ENCODE peak calls at places on chromosomes 2 and 18, in six cellular contexts. D, G, B, S, W and O are unnamed samples.

GRCh38 chr2:101998556-101999121 is 6.9 kb downstream of the IL1R2 start:
- DNase-seq in D (no peak), G (no peak), B (no peak), S (no peak), W (no peak), O (no peak)

GRCh38 chr2:145777297-145777696 is 1257.4 kb upstream of the ZEB2 start:
- DNase-seq in D (no peak), G (no peak), B (no peak), S (no peak), W (no peak), O (no peak)

GRCh38 chr2:73021371-73022010 is 50.0 kb downstream of the SFXN5 start:
- DNase-seq in D (no peak), G (no peak), B (no peak), S (no peak), W (no peak), O (no peak)

GRCh38 chr18:58269931-58270330 is 225.9 kb downstream of the NEDD4L start:
- DNase-seq in D (no peak), G (no peak), B (no peak), S (no peak), W (no peak), O (no peak)

GRCh38 chr2:157692768-157693167 is 64.1 kb upstream of the ACVR1C start:
- DNase-seq in D (no peak), G (no peak), B (no peak), S (no peak), W (peak; percentile 40), O (no peak)

GRCh38 chr2:120765031-120765910 is 29.6 kb downstream of the GLI2 start:
- DNase-seq in D (no peak), G (no peak), B (no peak), S (no peak), W (no peak), O (no peak)

GRCh38 chr2:168448980-168449379 is 7.1 kb upstream of the CERS6 start:
- DNase-seq in D (no peak), G (no peak), B (no peak), S (no peak), W (no peak), O (no peak)

GRCh38 chr2:167965907-167966306 is 281.5 kb downstream of the STK39 start:
- DNase-seq in D (no peak), G (no peak), B (no peak), S (no peak), W (no peak), O (no peak)

GRCh38 chr2:2974982-2975381 is 402.6 kb downstream of the EIPR1 start:
- DNase-seq in D (no peak), G (no peak), B (no peak), S (no peak), W (no peak), O (no peak)

GRCh38 chr18:24502621-24503020 is 42.2 kb downstream of the HRH4 start:
- DNase-seq in D (no peak), G (no peak), B (no peak), S (no peak), W (no peak), O (no peak)

GRCh38 chr2:231721641-231722310 is 13.5 kb downstream of the PTMA start:
- DNase-seq in D (no peak), G (no peak), B (no peak), S (no peak), W (no peak), O (no peak)

GRCh38 chr18:38290229-38290628 is 724.6 kb upstream of the CELF4 start:
- DNase-seq in D (no peak), G (no peak), B (no peak), S (no peak), W (no peak), O (no peak)

GRCh38 chr18:10528439-10528838 is 2.6 kb downstream of the NAPG start:
- DNase-seq in D (no peak), G (no peak), B (no peak), S (no peak), W (no peak), O (no peak)

GRCh38 chr2:113342650-113343049 is 63.9 kb upstream of the PAX8 start:
- DNase-seq in D (no peak), G (no peak), B (peak; percentile 7), S (no peak), W (no peak), O (no peak)

GRCh38 chr18:11078491-11078890 is 70.9 kb downstream of the PIEZO2 start:
- DNase-seq in D (no peak), G (no peak), B (no peak), S (no peak), W (no peak), O (no peak)

GRCh38 chr2:19851116-19851515 is 50.7 kb downstream of the TTC32 start:
- DNase-seq in D (no peak), G (peak; percentile 59), B (no peak), S (no peak), W (no peak), O (no peak)

GRCh38 chr2:197628043-197628500 is 47.3 kb downstream of the RFTN2 start:
- DNase-seq in D (peak; percentile 20), G (peak; percentile 27), B (no peak), S (no peak), W (peak; percentile 10), O (no peak)

GRCh38 chr2:109689182-109689935 is 75.2 kb downstream of the SOWAHC start:
- DNase-seq in D (no peak), G (no peak), B (no peak), S (no peak), W (no peak), O (no peak)

GRCh38 chr2:6958616-6959235 is 41.5 kb downstream of the RNF144A start:
- DNase-seq in D (no peak), G (no peak), B (no peak), S (no peak), W (no peak), O (no peak)

GRCh38 chr2:220569380-220569779 is 942.0 kb downstream of the SLC4A3 start:
- DNase-seq in D (no peak), G (no peak), B (no peak), S (no peak), W (no peak), O (no peak)

GRCh38 chr2:172513935-172514586 is 41.8 kb upstream of the PDK1 start:
- DNase-seq in D (no peak), G (peak; percentile 54), B (no peak), S (no peak), W (no peak), O (no peak)

GRCh38 chr2:188314314-188315054 is 22.8 kb downstream of the GULP1 start:
- DNase-seq in D (no peak), G (no peak), B (no peak), S (no peak), W (no peak), O (no peak)

GRCh38 chr2:69926849-69927515 is 12.1 kb downstream of the MXD1 start:
- DNase-seq in D (no peak), G (no peak), B (no peak), S (no peak), W (no peak), O (no peak)

GRCh38 chr2:225894240-225894980 is 494.9 kb downstream of the NYAP2 start:
- DNase-seq in D (no peak), G (no peak), B (no peak), S (no peak), W (no peak), O (no peak)

GRCh38 chr18:2655954-2656236 is 369 bp downstream of the SMCHD1 start:
- DNase-seq in D (no peak), G (peak; percentile 64), B (no peak), S (no peak), W (no peak), O (no peak)

GRCh38 chr2:79219383-79219988 is 59.9 kb upstream of the REG3A start:
- DNase-seq in D (peak; percentile 3), G (peak; percentile 88), B (no peak), S (peak; percentile 16), W (peak; percentile 13), O (no peak)

GRCh38 chr2:25044011-25044410 is 2.1 kb downstream of the EFR3B start:
- DNase-seq in D (no peak), G (no peak), B (no peak), S (no peak), W (no peak), O (no peak)

GRCh38 chr2:28544405-28544914 is 48.6 kb downstream of the PLB1 start:
- DNase-seq in D (no peak), G (no peak), B (peak; percentile 34), S (no peak), W (no peak), O (no peak)

GRCh38 chr2:124024491-124025348 is at the start of gene CNTNAP5:
- DNase-seq in D (peak; percentile 8), G (peak; percentile 93), B (no peak), S (no peak), W (no peak), O (no peak)

GRCh38 chr2:205775091-205775876 is 93.0 kb downstream of the NRP2 start:
- DNase-seq in D (no peak), G (peak; percentile 28), B (no peak), S (no peak), W (no peak), O (no peak)

GRCh38 chr18:77133920-77134496 is 1.4 kb upstream of the MBP start:
- DNase-seq in D (no peak), G (no peak), B (no peak), S (no peak), W (no peak), O (no peak)

GRCh38 chr2:72543527-72544216 is 282.2 kb downstream of the EXOC6B start:
- DNase-seq in D (no peak), G (no peak), B (no peak), S (no peak), W (no peak), O (no peak)

GRCh38 chr18:13271512-13271911 is 53.0 kb downstream of the LDLRAD4 start:
- DNase-seq in D (no peak), G (no peak), B (no peak), S (no peak), W (no peak), O (no peak)

GRCh38 chr18:31819106-31819924 is 58.6 kb upstream of the SLC25A52 start:
- DNase-seq in D (no peak), G (peak; percentile 92), B (no peak), S (no peak), W (peak; percentile 2), O (no peak)

GRCh38 chr18:5370332-5370731 is 74.8 kb upstream of the ZBTB14 start:
- DNase-seq in D (no peak), G (peak; percentile 11), B (no peak), S (no peak), W (no peak), O (no peak)

GRCh38 chr2:212330263-212330662 is 208.3 kb downstream of the ERBB4 start:
- DNase-seq in D (peak; percentile 6), G (no peak), B (no peak), S (no peak), W (no peak), O (no peak)

GRCh38 chr2:227822416-227823003 is 8.9 kb downstream of the CCL20 start:
- DNase-seq in D (no peak), G (no peak), B (no peak), S (no peak), W (no peak), O (no peak)

GRCh38 chr2:171315781-171316180 is 118.0 kb downstream of the METTL8 start:
- DNase-seq in D (no peak), G (peak; percentile 65), B (no peak), S (no peak), W (no peak), O (no peak)

GRCh38 chr2:11473604-11474440 is 7.9 kb upstream of the E2F6 start:
- DNase-seq in D (no peak), G (no peak), B (no peak), S (no peak), W (no peak), O (no peak)